ENCODE peak calls at places on chromosomes 6 and 20, in six cellular contexts. O is bronchial epithelial cell, F is Calu3, K is kidney, Y is body of pancreas, W is stomach. T is an unnamed sample.

GRCh38 chr6:131205891-131206290 is 70.6 kb downstream of the AKAP7 start:
- DNase-seq in O (no peak), F (no peak), K (no peak), Y (no peak), W (no peak), T (no peak)

GRCh38 chr6:129672883-129673631 is 36.9 kb downstream of the ARHGAP18 start:
- DNase-seq in O (peak), F (no peak), K (no peak), Y (no peak), W (no peak), T (no peak)

GRCh38 chr20:62197321-62197720 is 14.5 kb downstream of the MTG2 start:
- DNase-seq in O (no peak), F (no peak), K (peak), Y (no peak), W (no peak), T (no peak)

GRCh38 chr6:117477988-117478852 is 4.3 kb upstream of the DCBLD1 start:
- DNase-seq in O (peak), F (no peak), K (no peak), Y (no peak), W (no peak), T (no peak)

GRCh38 chr20:35342154-35342769 is 50.0 kb upstream of the FAM83C start:
- DNase-seq in O (no peak), F (no peak), K (no peak), Y (no peak), W (no peak), T (no peak)

GRCh38 chr6:159693894-159694545 is 979 bp upstream of the SOD2 start:
- DNase-seq in O (peak), F (peak), K (no peak), Y (peak), W (peak), T (no peak)

GRCh38 chr20:32972181-32973076 is 31.8 kb downstream of the SUN5 start:
- DNase-seq in O (no peak), F (peak), K (peak), Y (no peak), W (no peak), T (peak)

GRCh38 chr6:34237722-34238506 is 1.2 kb downstream of the HMGA1 start:
- DNase-seq in O (no peak), F (peak), K (peak), Y (peak), W (no peak), T (peak)

GRCh38 chr6:114735118-114735730 is 392.4 kb upstream of the HS3ST5 start:
- DNase-seq in O (no peak), F (no peak), K (no peak), Y (no peak), W (no peak), T (no peak)

GRCh38 chr6:25959890-25960531 is 2.6 kb upstream of the TRIM38 start:
- DNase-seq in O (no peak), F (no peak), K (no peak), Y (no peak), W (no peak), T (no peak)

GRCh38 chr20:3077618-3078134 is 6.3 kb downstream of the OXT start:
- DNase-seq in O (peak), F (no peak), K (no peak), Y (no peak), W (no peak), T (peak)

GRCh38 chr6:20875369-20875963 is 341.2 kb downstream of the CDKAL1 start:
- DNase-seq in O (peak), F (peak), K (no peak), Y (no peak), W (no peak), T (no peak)

GRCh38 chr6:26327450-26328264 is 37.3 kb upstream of the BTN3A2 start:
- DNase-seq in O (peak), F (peak), K (no peak), Y (no peak), W (no peak), T (no peak)

GRCh38 chr6:125008261-125008671 is 46.0 kb downstream of the RNF217 start:
- DNase-seq in O (no peak), F (no peak), K (no peak), Y (no peak), W (no peak), T (no peak)

GRCh38 chr20:12570371-12570770 is 438.4 kb upstream of the SPTLC3 start:
- DNase-seq in O (peak), F (peak), K (no peak), Y (no peak), W (no peak), T (no peak)

GRCh38 chr6:158223926-158224325 is 55.8 kb downstream of the GTF2H5 start:
- DNase-seq in O (no peak), F (no peak), K (no peak), Y (no peak), W (no peak), T (no peak)

GRCh38 chr20:12072945-12073245 is 155.2 kb downstream of the BTBD3 start:
- DNase-seq in O (no peak), F (no peak), K (no peak), Y (no peak), W (no peak), T (no peak)

GRCh38 chr6:165834613-165835259 is 171.7 kb upstream of the PDE10A start:
- DNase-seq in O (peak), F (peak), K (no peak), Y (peak), W (peak), T (no peak)

GRCh38 chr6:138086573-138087196 is 20.5 kb downstream of the PERP start:
- DNase-seq in O (peak), F (peak), K (no peak), Y (peak), W (no peak), T (no peak)

GRCh38 chr20:32517914-32518592 is 67.1 kb downstream of the NOL4L start:
- DNase-seq in O (no peak), F (no peak), K (peak), Y (peak), W (no peak), T (peak)

GRCh38 chr6:93915961-93916360 is 496.6 kb upstream of the EPHA7 start:
- DNase-seq in O (peak), F (no peak), K (no peak), Y (no peak), W (no peak), T (no peak)

GRCh38 chr6:152301806-152302568 is 335.2 kb downstream of the SYNE1 start:
- DNase-seq in O (peak), F (peak), K (peak), Y (peak), W (peak), T (no peak)

DNA sequence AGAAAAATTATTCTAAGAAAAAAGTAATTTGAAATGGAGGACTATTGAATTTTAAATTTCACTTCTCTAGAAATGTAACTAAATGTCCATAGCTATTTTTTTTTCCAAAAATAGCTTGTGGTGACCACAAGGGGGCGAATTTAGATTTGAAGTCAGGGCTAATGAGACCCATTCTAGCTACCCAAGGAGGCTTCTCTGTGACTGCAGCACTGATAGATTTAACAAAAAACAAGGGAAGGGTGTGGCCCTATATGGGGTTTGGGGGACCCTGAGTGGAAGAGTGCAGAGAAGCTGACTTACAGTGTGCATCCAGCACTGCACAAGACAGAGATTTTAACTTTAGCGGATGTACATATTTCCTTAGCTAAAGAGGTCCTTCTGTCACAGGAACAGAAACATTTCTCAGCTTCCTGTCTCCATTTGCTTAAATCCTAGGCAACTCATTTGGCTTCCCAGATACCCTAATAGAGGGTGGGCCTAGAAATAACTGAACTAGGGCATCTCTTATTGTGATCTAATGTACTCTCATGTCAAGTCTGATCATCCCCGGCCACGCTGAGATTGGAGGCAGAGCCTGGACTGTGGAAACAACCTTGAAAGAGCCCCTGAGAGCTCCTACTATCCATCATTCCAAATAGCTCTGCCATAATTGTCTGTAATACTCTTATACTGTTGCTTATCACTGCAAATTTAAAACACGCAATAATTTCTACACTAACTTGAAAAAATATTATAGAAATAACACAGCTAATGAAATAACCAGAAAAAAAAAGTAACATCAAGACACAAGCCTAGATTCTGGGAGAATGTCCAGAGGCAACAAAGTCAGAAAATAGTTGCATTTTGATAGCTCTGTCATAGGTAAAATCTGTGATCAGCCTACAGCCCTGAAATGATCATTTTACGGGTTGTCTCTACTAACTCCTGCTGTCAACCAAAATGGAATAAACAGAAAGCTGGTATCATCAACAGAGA is 93.6 kb downstream of the SNAP91 start:
- DNase-seq in O (peak), F (peak), K (no peak), Y (no peak), W (no peak), T (no peak)
- TF ChIP-seq CTCF in O (peak), F (peak), K (peak), Y (peak), W (no peak), T (peak)

GRCh38 chr20:25299801-25300200 is 51.9 kb downstream of the PYGB start:
- DNase-seq in O (peak), F (no peak), K (peak), Y (no peak), W (no peak), T (no peak)
- TF ChIP-seq CTCF in O (no peak), F (no peak), K (no peak), Y (no peak), W (no peak), T (no peak)

GRCh38 chr6:118967239-118967638 is 32.3 kb upstream of the MCM9 start:
- DNase-seq in O (no peak), F (no peak), K (no peak), Y (no peak), W (no peak), T (no peak)

GRCh38 chr6:118970866-118971265 is 35.9 kb upstream of the MCM9 start:
- DNase-seq in O (no peak), F (no peak), K (no peak), Y (no peak), W (no peak), T (no peak)

GRCh38 chr6:118965843-118966242 is 30.9 kb upstream of the MCM9 start:
- DNase-seq in O (no peak), F (no peak), K (no peak), Y (no peak), W (no peak), T (no peak)

GRCh38 chr6:118965354-118965753 is 30.4 kb upstream of the MCM9 start:
- DNase-seq in O (peak), F (no peak), K (no peak), Y (peak), W (no peak), T (no peak)

DNA sequence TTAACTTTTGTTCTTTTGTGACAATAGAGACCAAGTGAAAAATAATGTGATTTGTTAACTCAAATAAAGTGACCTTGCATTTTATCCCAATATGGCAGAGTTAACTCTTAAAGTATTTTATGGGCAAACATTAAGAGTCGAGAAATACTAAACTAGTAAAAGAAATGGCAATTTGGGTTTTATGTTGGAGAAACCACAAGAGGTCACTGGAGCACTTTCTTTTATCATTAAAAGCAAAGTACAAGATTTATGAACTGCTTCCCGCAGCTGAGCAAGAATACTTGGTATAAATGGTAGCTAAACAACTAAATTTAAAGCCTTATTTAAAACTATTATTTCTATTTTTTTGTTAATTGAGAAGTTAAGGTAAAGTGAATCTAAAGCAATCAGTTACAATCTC is 33.5 kb upstream of the MCM9 start:
- DNase-seq in O (peak), F (no peak), K (no peak), Y (no peak), W (no peak), T (no peak)
- TF ChIP-seq CTCF in O (peak), F (no peak), K (peak), Y (peak), W (no peak), T (peak)

DNA sequence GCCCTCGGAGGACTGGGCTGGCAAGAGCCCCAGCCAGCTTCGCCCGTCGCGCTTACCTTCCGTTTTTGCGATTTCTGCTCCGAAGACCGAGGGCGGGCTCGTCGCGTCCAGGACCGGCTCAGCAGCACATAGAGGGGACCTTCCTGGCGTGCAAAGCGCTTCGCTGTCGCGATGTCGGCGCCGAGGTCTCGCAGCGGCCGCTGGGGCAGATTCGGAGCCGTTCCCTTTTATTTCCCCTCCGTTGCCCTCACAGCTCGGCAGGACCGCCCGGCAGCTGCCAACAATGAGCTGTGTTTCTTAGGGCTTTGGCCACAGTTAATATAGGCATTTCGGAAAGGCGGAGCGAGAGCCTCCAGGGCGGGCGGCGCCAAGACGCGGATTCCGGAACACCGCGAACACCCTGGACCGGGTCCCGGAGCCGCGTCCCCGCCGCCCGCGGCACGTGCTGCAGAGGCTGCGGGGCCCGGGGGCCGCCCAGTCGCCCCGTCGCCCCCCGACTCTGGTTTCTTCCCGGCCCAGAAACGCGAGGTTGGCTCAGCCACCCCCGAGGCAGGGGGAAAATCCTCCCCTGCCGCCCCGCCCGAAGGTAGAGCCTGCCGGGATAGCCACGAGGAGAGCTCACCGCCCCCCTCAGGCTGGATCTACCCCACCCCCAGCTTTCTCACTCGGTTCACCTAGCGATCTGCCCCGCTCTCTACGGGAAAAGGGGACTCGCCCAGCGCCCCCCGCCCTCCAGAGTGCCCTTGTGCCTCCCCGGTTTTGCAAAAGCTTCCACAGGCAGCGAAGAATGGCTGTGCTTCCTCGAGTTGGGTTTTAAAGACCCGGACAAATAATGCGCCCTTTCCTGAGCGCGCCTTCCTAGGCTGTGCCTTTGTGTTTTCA is at the start of gene CITED2:
- DNase-seq in O (peak), F (peak), K (peak), Y (peak), W (peak), T (peak)
- TF ChIP-seq CTCF in O (peak), F (no peak), K (no peak), Y (peak), W (no peak), T (peak)

GRCh38 chr6:142372348-142372747 is 70.5 kb downstream of the ADGRG6 start:
- DNase-seq in O (peak), F (peak), K (no peak), Y (no peak), W (no peak), T (no peak)
- TF ChIP-seq CTCF in O (peak), F (no peak), K (no peak), Y (no peak), W (no peak), T (no peak)

GRCh38 chr20:41245086-41245707 is 72.3 kb downstream of the ZHX3 start:
- DNase-seq in O (no peak), F (no peak), K (peak), Y (no peak), W (no peak), T (no peak)

GRCh38 chr20:41247523-41248370 is 69.8 kb downstream of the ZHX3 start:
- DNase-seq in O (no peak), F (no peak), K (no peak), Y (no peak), W (no peak), T (no peak)

GRCh38 chr20:41249371-41249770 is 68.2 kb downstream of the ZHX3 start:
- DNase-seq in O (peak), F (no peak), K (peak), Y (peak), W (no peak), T (no peak)

GRCh38 chr20:41248371-41249024 is 69.0 kb downstream of the ZHX3 start:
- DNase-seq in O (no peak), F (no peak), K (no peak), Y (no peak), W (no peak), T (no peak)

GRCh38 chr20:41249781-41250281 is 67.7 kb downstream of the ZHX3 start:
- DNase-seq in O (peak), F (peak), K (peak), Y (no peak), W (no peak), T (no peak)
- TF ChIP-seq CTCF in O (peak), F (peak), K (peak), Y (no peak), W (no peak), T (peak)

DNA sequence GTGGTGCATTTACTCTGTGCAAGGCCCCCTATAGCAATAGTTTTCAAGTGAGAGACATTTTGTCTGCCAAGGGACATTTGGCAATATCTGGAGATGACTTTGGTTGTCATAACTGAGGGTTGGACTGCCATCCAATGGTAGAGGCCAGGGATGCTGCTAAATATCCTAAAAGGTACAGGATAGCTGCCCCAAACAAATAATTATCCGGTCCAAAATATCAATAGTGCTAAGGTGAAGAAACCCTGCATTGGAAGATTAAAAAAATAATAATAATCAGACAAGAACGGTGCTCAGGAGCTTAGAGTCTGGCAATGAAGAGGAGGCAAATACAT is 11.3 kb upstream of the FILIP1 start:
- DNase-seq in O (no peak), F (no peak), K (no peak), Y (peak), W (no peak), T (no peak)
- TF ChIP-seq CTCF in O (no peak), F (no peak), K (no peak), Y (peak), W (no peak), T (peak)